ENCODE peak calls at places on chromosomes 1 and 21, in four cellular contexts. J, Q, I and S are unnamed samples.

GRCh38 chr1:161940866-161941591 is 82.6 kb downstream of the OLFML2B start:
- DNase-seq in J (no peak), Q (peak; percentile 3), I (no peak), S (no peak)

GRCh38 chr1:114336360-114336759 is 174.6 kb downstream of the TRIM33 start:
- DNase-seq in J (no peak), Q (no peak), I (no peak), S (no peak)

GRCh38 chr1:167927075-167927754 is 9.3 kb upstream of the DCAF6 start:
- DNase-seq in J (no peak), Q (no peak), I (no peak), S (no peak)

GRCh38 chr1:209389258-209389657 is 194.3 kb upstream of the CAMK1G start:
- DNase-seq in J (no peak), Q (no peak), I (peak; percentile 72), S (no peak)

GRCh38 chr1:216927111-216927510 is 203.9 kb upstream of the ESRRG start:
- DNase-seq in J (no peak), Q (no peak), I (no peak), S (no peak)

GRCh38 chr1:210174133-210174532 is 58.5 kb upstream of the SERTAD4 start:
- DNase-seq in J (no peak), Q (no peak), I (no peak), S (no peak)

GRCh38 chr21:36891692-36892091 is 74.8 kb downstream of the HLCS start:
- DNase-seq in J (no peak), Q (no peak), I (no peak), S (no peak)

GRCh38 chr21:33259428-33259827 is 6.7 kb upstream of the IL10RB start:
- DNase-seq in J (no peak), Q (no peak), I (no peak), S (peak; percentile 28)

GRCh38 chr1:155220566-155220965 is 12.1 kb downstream of the MTX1 start:
- DNase-seq in J (no peak), Q (no peak), I (no peak), S (no peak)

GRCh38 chr1:58576727-58577675 is at the start of gene TACSTD2:
- DNase-seq in J (peak; percentile 56), Q (no peak), I (no peak), S (no peak)

GRCh38 chr1:24438423-24438901 is 22.9 kb downstream of the NIPAL3 start:
- DNase-seq in J (no peak), Q (no peak), I (no peak), S (no peak)

GRCh38 chr1:45353685-45354084 is 13.4 kb upstream of the MUTYH start:
- DNase-seq in J (no peak), Q (no peak), I (no peak), S (no peak)

GRCh38 chr1:218299416-218299815 is 14.3 kb downstream of the RRP15 start:
- DNase-seq in J (no peak), Q (peak; percentile 12), I (peak; percentile 28), S (peak; percentile 36)

GRCh38 chr1:175201061-175201508 is 8.5 kb upstream of the KIAA0040 start:
- DNase-seq in J (no peak), Q (no peak), I (no peak), S (no peak)

GRCh38 chr1:2611621-2612437 is 21.0 kb downstream of the MMEL1 start:
- DNase-seq in J (no peak), Q (no peak), I (no peak), S (peak; percentile 59)

GRCh38 chr1:78814176-78814575 is 164.5 kb downstream of the IFI44 start:
- DNase-seq in J (no peak), Q (no peak), I (no peak), S (no peak)

GRCh38 chr1:224114787-224115175 is 870 bp downstream of the FBXO28 start:
- DNase-seq in J (no peak), Q (no peak), I (no peak), S (no peak)

GRCh38 chr1:168341576-168341975 is 60.9 kb downstream of the TBX19 start:
- DNase-seq in J (no peak), Q (no peak), I (no peak), S (no peak)

GRCh38 chr1:195740862-195741261 is 867.4 kb downstream of the KCNT2 start:
- DNase-seq in J (no peak), Q (no peak), I (no peak), S (no peak)

GRCh38 chr21:37153935-37154350 is 80.9 kb downstream of the TTC3 start:
- DNase-seq in J (no peak), Q (peak; percentile 98), I (no peak), S (peak; percentile 21)

GRCh38 chr1:211577277-211577825 is 1.6 kb downstream of the SLC30A1 start:
- DNase-seq in J (no peak), Q (no peak), I (no peak), S (no peak)

GRCh38 chr1:2347409-2347785 is 44.0 kb downstream of the MORN1 start:
- DNase-seq in J (no peak), Q (no peak), I (no peak), S (no peak)

GRCh38 chr21:37338671-37339526 is 27.7 kb upstream of the DYRK1A start:
- DNase-seq in J (no peak), Q (peak; percentile 79), I (peak; percentile 61), S (peak; percentile 34)

GRCh38 chr1:115976900-115977480 is 677 bp downstream of the SLC22A15 start:
- DNase-seq in J (no peak), Q (no peak), I (no peak), S (peak; percentile 59)

GRCh38 chr1:244760471-244760870 is 75.0 kb upstream of the COX20 start:
- DNase-seq in J (no peak), Q (no peak), I (no peak), S (no peak)

DNA sequence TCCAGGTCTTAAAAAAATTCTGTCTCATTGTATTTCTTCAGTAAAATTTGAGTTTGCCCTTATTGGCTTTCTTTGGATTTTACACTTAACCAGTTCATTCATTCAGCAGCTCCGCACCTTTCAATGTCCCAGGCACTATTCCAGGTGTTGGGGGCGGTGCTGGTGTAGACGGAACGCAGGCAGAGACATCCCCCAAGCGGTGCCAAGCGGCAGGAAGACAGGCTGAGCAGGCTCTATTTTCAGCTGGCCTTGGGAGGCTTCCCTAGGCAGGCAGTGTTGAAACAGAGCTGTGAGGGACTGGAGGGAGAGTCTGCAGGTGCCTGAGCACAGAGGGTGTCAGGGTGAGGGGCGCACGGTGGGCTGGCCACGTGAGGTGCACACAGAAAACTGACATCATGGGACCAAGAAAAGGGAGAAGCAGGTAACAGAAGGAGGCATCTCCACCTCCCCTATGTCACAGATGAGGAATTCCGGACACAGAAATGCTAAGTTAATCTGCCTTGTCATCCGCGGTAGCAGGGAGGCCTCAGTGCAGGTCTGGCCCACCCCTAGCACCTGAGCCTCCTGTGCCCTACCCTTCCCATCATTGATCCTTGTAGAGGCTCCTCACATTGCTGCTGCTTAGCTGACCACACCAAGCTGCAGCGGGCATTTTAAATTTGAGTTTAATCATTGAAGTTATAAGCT is 40.7 kb downstream of the SLC37A1 start:
- DNase-seq in J (no peak), Q (no peak), I (no peak), S (no peak)
- TF ChIP-seq MAX in J (no peak), Q (no peak), I (no peak), S (no peak)

GRCh38 chr1:65231718-65232330 is 77.5 kb upstream of the DNAJC6 start:
- DNase-seq in J (no peak), Q (no peak), I (no peak), S (no peak)

GRCh38 chr1:65230741-65231439 is 78.5 kb upstream of the DNAJC6 start:
- DNase-seq in J (no peak), Q (no peak), I (no peak), S (no peak)

GRCh38 chr1:65232402-65233122 is 76.8 kb upstream of the DNAJC6 start:
- DNase-seq in J (no peak), Q (no peak), I (no peak), S (no peak)

GRCh38 chr1:65235867-65236805 is 73.2 kb upstream of the DNAJC6 start:
- DNase-seq in J (no peak), Q (peak; percentile 46), I (peak; percentile 41), S (peak; percentile 50)

GRCh38 chr1:65233757-65234156 is 75.6 kb upstream of the DNAJC6 start:
- DNase-seq in J (no peak), Q (no peak), I (no peak), S (no peak)
- TF ChIP-seq POLR2A in J (no peak), Q (no peak), I (no peak), S (no peak)

GRCh38 chr1:205587576-205587975 is 44.2 kb downstream of the ELK4 start:
- DNase-seq in J (no peak), Q (no peak), I (no peak), S (no peak)
- TF ChIP-seq MAX in J (no peak), Q (no peak), I (no peak), S (no peak)

DNA sequence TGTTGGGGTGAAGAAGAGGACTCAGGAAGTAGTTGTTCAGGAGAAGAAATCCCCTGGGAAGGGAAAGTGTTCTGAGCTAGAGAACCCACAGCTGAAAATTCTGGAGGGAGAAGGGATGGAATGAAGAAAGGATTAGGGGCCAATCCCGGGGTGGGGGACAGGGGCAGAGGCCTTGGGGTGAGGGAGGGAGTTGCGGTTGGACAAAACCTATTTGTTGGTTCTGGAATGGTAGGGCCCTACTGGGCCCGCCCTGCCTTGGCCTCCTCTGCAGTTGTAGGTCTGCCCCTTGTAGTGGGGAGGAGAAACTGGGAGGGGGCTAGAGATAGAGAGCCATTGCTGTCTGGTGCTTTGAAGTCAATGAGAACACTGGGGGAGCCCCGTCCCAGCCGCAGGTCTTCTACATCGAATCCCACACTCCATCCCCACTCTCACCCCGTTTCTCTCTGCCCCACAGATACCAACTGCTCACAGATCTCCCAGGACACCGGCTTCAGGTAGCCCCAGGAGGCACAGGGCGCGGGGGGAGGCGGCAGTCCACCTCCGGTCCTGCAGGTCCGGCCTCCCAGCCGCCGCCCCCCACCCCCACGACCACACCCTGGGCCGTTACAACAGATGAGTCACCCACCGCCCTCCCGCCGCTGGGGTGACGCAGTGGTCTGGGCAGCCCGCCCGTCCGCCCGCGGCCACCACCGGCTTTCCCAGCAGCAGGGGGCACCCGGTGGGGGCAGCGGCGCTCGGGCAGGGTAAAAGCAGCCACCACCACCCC is 1.1 kb downstream of the TAGLN2 start:
- DNase-seq in J (peak; percentile 58), Q (peak; percentile 24), I (peak; percentile 55), S (peak; percentile 89)
- TF ChIP-seq POLR2A in J (no peak), Q (no peak), I (no peak), S (no peak)

GRCh38 chr1:94027735-94028515 is 93.0 kb downstream of the ABCA4 start:
- DNase-seq in J (no peak), Q (peak; percentile 93), I (no peak), S (no peak)

GRCh38 chr1:94022471-94023189 is 98.3 kb downstream of the ABCA4 start:
- DNase-seq in J (no peak), Q (peak; percentile 81), I (no peak), S (no peak)

GRCh38 chr1:94024109-94024792 is 96.7 kb downstream of the ABCA4 start:
- DNase-seq in J (no peak), Q (no peak), I (no peak), S (no peak)

GRCh38 chr1:94026869-94027388 is 94.0 kb downstream of the ABCA4 start:
- DNase-seq in J (no peak), Q (no peak), I (no peak), S (no peak)

GRCh38 chr1:94025383-94026340 is 95.3 kb downstream of the ABCA4 start:
- DNase-seq in J (no peak), Q (peak; percentile 69), I (peak; percentile 65), S (peak; percentile 52)
- TF ChIP-seq MAX in J (no peak), Q (no peak), I (no peak), S (no peak)

GRCh38 chr1:54222711-54223110 is 22.7 kb downstream of the MRPL37 start:
- DNase-seq in J (no peak), Q (no peak), I (no peak), S (no peak)
- TF ChIP-seq POLR2A in J (peak; percentile 4), Q (no peak), I (no peak), S (no peak)